ENCODE peak calls at places on chromosomes 11 and 22, in six cellular contexts. T, W, K, R, U and H are unnamed samples.

GRCh38 chr11:34655335-34656008 is 34.6 kb downstream of the EHF start:
- DNase-seq in T (no peak), W (no peak), K (peak), R (no peak), U (peak), H (peak)

GRCh38 chr22:42283288-42284229 is 13.1 kb upstream of the TCF20 start:
- DNase-seq in T (no peak), W (no peak), K (no peak), R (no peak), U (no peak), H (no peak)

GRCh38 chr11:112885744-112886706 is 75.2 kb upstream of the NCAM1 start:
- DNase-seq in T (no peak), W (no peak), K (no peak), R (peak), U (no peak), H (peak)

GRCh38 chr11:47185305-47186075 is 744 bp downstream of the PACSIN3 start:
- DNase-seq in T (no peak), W (peak), K (peak), R (peak), U (peak), H (peak)

GRCh38 chr11:125387991-125388390 is 108.1 kb downstream of the FEZ1 start:
- DNase-seq in T (no peak), W (no peak), K (no peak), R (no peak), U (no peak), H (no peak)

GRCh38 chr11:113401718-113402117 is 14.1 kb downstream of the ANKK1 start:
- DNase-seq in T (no peak), W (no peak), K (no peak), R (peak), U (peak), H (peak)

GRCh38 chr11:15845261-15845660 is 511.1 kb downstream of the SOX6 start:
- DNase-seq in T (no peak), W (no peak), K (no peak), R (no peak), U (no peak), H (no peak)

GRCh38 chr11:28106351-28107043 is 1.5 kb downstream of the KIF18A start:
- DNase-seq in T (no peak), W (no peak), K (no peak), R (no peak), U (no peak), H (peak)

GRCh38 chr11:130131957-130132850 is 27.4 kb upstream of the ST14 start:
- DNase-seq in T (peak), W (no peak), K (peak), R (peak), U (peak), H (peak)

GRCh38 chr22:48907591-48907990 is 920.1 kb downstream of the BRD1 start:
- DNase-seq in T (no peak), W (no peak), K (no peak), R (no peak), U (no peak), H (no peak)

GRCh38 chr22:46539169-46539568 is 1.7 kb upstream of the CELSR1 start:
- DNase-seq in T (no peak), W (no peak), K (no peak), R (no peak), U (no peak), H (peak)

GRCh38 chr11:74543991-74544390 is 48.4 kb upstream of the POLD3 start:
- DNase-seq in T (no peak), W (no peak), K (no peak), R (no peak), U (no peak), H (peak)

GRCh38 chr22:35399114-35399677 is 744 bp upstream of the MCM5 start:
- DNase-seq in T (no peak), W (no peak), K (no peak), R (no peak), U (no peak), H (peak)

GRCh38 chr11:126474220-126474619 is 118.7 kb downstream of the ST3GAL4 start:
- DNase-seq in T (no peak), W (no peak), K (no peak), R (no peak), U (no peak), H (no peak)

GRCh38 chr11:119048644-119049043 is 8.4 kb downstream of the HYOU1 start:
- DNase-seq in T (no peak), W (no peak), K (no peak), R (no peak), U (no peak), H (no peak)

GRCh38 chr22:26667140-26667539 is 9.8 kb downstream of the MIAT start:
- DNase-seq in T (no peak), W (no peak), K (no peak), R (no peak), U (no peak), H (no peak)

GRCh38 chr22:46072981-46073682 is 77.2 kb upstream of the PPARA start:
- DNase-seq in T (no peak), W (peak), K (no peak), R (no peak), U (no peak), H (no peak)

GRCh38 chr22:32753591-32753990 is 47.9 kb upstream of the TIMP3 start:
- DNase-seq in T (no peak), W (no peak), K (no peak), R (no peak), U (no peak), H (no peak)

GRCh38 chr11:69828971-69829344 is 9.7 kb upstream of the FGF3 start:
- DNase-seq in T (no peak), W (no peak), K (no peak), R (no peak), U (no peak), H (no peak)

GRCh38 chr22:42300286-42301071 is 30.0 kb upstream of the TCF20 start:
- DNase-seq in T (peak), W (no peak), K (no peak), R (peak), U (no peak), H (peak)

GRCh38 chr22:49334976-49335375 is 492.7 kb downstream of the BRD1 start:
- DNase-seq in T (peak), W (no peak), K (no peak), R (no peak), U (no peak), H (no peak)

GRCh38 chr11:8035225-8035846 is 45.7 kb upstream of the TUB start:
- DNase-seq in T (no peak), W (peak), K (no peak), R (no peak), U (no peak), H (no peak)

GRCh38 chr11:72684236-72684912 is 10.2 kb upstream of the PDE2A start:
- DNase-seq in T (peak), W (no peak), K (peak), R (peak), U (peak), H (peak)

DNA sequence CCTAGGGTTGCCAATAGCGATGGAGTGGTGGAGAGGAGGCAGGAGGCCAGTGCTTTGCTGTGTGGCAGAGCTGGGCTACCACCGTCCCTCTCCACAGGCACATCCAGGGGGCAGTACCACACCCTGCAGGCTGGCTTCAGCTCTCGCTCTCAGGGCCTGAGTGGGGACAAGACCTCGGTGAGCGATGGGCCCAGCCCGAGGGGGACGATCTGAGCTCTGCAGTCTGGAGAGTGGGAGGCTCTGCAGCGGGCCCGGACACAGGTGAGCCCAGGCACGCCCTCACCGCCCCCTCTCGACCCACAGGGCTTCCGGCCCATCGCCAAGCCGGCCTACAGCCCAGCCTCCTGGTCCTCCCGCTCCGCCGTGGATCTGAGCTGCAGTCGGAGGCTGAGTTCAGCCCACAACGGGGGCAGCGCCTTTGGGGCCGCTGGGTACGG is 2.5 kb downstream of the PKP3 start:
- DNase-seq in T (no peak), W (no peak), K (peak), R (peak), U (peak), H (no peak)
- TF ChIP-seq CTCF in T (no peak), W (no peak), K (peak), R (peak), U (peak), H (no peak)

GRCh38 chr11:128586689-128587088 is 669 bp downstream of the ETS1 start:
- DNase-seq in T (no peak), W (no peak), K (no peak), R (no peak), U (no peak), H (no peak)

GRCh38 chr11:128588086-128588485 is 728 bp upstream of the ETS1 start:
- DNase-seq in T (no peak), W (no peak), K (peak), R (no peak), U (no peak), H (no peak)

GRCh38 chr11:128589998-128590397 is 2.6 kb upstream of the ETS1 start:
- DNase-seq in T (no peak), W (no peak), K (no peak), R (no peak), U (no peak), H (no peak)

GRCh38 chr11:128585498-128586238 is 1.7 kb downstream of the ETS1 start:
- DNase-seq in T (no peak), W (no peak), K (no peak), R (no peak), U (no peak), H (no peak)

DNA sequence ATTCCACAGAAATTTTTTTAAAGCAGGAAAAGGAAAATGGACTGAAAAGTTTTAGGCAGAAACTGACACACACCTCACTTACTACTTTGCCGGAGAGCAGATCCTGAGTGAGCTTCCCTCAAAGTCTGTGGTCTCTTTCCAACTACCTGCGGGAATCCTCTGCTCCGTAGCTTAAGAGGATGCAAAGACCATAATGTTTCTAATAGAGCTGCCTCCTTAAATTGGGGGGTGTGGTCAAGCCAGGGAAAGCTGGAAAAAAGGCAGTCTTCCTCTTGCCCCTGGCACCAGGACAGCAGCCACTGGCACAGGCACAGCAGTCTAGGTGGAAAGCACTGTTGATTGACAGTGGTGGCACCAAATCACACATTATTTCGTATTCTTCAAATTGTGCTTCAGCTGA is at the start of gene ETS1:
- DNase-seq in T (no peak), W (no peak), K (peak), R (peak), U (no peak), H (peak)
- TF ChIP-seq CTCF in T (no peak), W (no peak), K (no peak), R (no peak), U (no peak), H (no peak)

DNA sequence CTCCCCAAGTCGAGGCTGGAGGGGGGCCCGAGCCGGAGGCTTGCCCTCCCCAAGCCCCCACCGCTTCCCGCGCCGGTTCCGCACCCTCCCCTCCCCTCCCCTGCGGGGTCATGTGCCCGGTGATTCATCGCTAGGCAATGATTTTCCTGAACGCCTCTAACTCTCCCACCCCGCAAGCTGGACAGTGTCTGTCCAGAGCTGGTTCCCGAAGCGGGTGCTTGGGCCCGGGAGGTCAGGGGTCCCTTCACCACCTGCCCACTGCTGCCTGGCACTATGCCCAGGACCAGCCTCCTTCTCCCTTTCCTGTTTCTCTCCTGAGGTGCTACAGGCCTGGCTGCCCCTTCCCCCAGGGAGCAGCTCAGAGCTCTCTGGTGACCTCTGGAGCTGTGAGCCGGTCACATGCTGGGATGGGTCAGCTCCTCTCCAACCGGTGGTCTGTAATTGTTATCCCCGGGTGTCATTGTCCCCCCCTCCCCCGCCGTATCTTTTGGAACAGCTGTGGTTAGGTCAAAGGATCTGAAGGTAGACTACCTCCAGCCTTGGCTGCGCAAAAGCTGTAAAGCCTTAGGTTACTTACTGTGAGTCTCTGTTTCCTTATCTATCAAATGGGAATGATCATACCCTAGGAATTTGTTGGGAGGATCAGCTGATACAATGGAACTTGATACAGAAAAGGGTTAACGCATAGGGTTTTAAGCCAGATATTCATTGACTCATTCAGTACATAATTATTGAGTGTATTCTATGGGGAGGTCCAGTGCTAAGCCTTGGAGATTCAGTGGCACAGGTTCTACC is 722 bp downstream of the STX3 start:
- DNase-seq in T (peak), W (peak), K (peak), R (peak), U (peak), H (peak)
- TF ChIP-seq CTCF in T (no peak), W (no peak), K (no peak), R (no peak), U (no peak), H (no peak)

GRCh38 chr11:2393111-2393868 is 7.3 kb upstream of the TSSC4 start:
- DNase-seq in T (no peak), W (no peak), K (no peak), R (no peak), U (no peak), H (no peak)
- TF ChIP-seq CTCF in T (no peak), W (no peak), K (no peak), R (no peak), U (no peak), H (no peak)

GRCh38 chr11:86538223-86538548 is 134.2 kb downstream of the ME3 start:
- DNase-seq in T (no peak), W (no peak), K (no peak), R (no peak), U (no peak), H (no peak)

GRCh38 chr11:86535773-86536172 is 136.6 kb downstream of the ME3 start:
- DNase-seq in T (no peak), W (no peak), K (no peak), R (no peak), U (no peak), H (no peak)

GRCh38 chr11:86537541-86538222 is 134.7 kb downstream of the ME3 start:
- DNase-seq in T (no peak), W (no peak), K (peak), R (no peak), U (peak), H (no peak)
- TF ChIP-seq CTCF in T (no peak), W (no peak), K (no peak), R (no peak), U (peak), H (no peak)

DNA sequence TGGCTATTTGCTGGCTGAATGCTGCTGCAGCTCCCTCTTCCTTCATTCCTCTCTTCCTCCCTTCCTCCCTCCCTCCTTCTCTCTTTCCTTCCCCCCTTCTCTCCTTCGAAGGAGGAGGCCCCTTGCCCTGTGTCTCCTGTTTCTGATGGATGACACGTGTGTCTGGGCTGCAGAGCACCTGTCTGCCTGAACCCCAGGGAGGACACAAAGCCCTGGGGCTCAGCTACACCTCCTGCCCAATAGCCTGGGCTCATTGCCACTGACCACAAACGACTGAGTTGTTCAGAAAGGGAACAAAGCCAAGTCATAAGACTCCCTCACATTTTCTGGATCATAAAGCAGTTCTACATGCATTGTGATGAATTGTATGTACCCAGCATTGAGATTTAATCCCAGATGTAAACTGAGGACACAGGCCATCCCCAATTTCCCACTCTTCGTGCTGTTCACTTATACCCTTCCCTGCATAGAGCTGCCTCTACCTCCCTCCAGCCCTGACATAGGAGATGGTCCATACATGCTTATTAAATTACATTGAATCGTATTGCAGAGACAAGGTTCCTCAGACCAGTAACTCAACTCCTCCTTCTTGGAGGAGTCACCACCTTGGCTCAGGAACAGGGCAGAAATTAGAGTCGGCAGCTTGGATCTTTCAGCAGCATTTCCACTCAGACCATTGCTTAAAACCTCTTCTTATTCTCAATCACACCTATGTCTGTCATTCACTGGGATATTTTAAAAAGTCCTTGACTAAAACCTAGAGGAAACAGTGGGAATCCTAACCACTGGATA is 1.2 kb downstream of the CSRP3 start:
- DNase-seq in T (no peak), W (no peak), K (peak), R (peak), U (peak), H (peak)
- TF ChIP-seq CTCF in T (no peak), W (no peak), K (no peak), R (no peak), U (no peak), H (no peak)

GRCh38 chr11:78809931-78810481 is 235.3 kb upstream of the NARS2 start:
- DNase-seq in T (no peak), W (peak), K (peak), R (no peak), U (no peak), H (no peak)

GRCh38 chr11:78808903-78809302 is 234.2 kb upstream of the NARS2 start:
- DNase-seq in T (no peak), W (no peak), K (no peak), R (no peak), U (no peak), H (peak)

GRCh38 chr11:78811622-78812021 is 237.0 kb upstream of the NARS2 start:
- DNase-seq in T (no peak), W (no peak), K (no peak), R (no peak), U (no peak), H (no peak)

GRCh38 chr11:78812513-78813293 is 238.0 kb upstream of the NARS2 start:
- DNase-seq in T (no peak), W (no peak), K (peak), R (no peak), U (no peak), H (peak)

DNA sequence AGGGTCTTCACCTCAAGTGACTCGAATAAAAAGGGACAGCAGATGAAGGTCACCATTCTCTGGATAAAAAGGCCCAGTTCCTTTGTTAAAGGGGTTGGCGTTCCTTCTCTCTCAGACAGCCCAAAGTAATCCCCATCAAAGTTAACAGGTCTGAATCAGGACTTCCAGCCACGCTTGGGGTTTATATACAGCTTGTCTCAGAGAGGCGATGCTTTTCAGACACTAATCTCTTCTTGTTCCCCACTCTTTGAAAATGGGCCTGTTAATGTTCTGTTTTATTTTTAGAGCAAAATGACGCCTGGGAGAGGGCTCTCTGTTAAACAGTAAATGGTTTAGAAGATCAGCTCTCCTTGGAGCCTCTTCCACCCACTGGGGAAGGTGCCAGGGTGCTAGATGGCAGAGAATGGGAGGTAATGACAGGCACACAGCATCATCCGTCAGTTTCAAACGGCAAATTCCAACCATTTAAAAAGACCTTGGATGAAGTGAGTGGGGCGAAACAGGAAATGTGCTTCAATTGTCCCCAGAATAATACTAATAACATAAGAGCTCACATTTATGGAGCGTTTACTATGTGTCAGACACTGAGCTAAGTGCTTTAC is 235.9 kb upstream of the NARS2 start:
- DNase-seq in T (no peak), W (peak), K (no peak), R (no peak), U (no peak), H (no peak)
- TF ChIP-seq CTCF in T (no peak), W (no peak), K (no peak), R (no peak), U (no peak), H (no peak)

GRCh38 chr11:2885017-2885675 is 429 bp downstream of the CDKN1C start:
- DNase-seq in T (peak), W (peak), K (peak), R (no peak), U (peak), H (peak)
- TF ChIP-seq CTCF in T (peak), W (no peak), K (peak), R (peak), U (no peak), H (no peak)

DNA sequence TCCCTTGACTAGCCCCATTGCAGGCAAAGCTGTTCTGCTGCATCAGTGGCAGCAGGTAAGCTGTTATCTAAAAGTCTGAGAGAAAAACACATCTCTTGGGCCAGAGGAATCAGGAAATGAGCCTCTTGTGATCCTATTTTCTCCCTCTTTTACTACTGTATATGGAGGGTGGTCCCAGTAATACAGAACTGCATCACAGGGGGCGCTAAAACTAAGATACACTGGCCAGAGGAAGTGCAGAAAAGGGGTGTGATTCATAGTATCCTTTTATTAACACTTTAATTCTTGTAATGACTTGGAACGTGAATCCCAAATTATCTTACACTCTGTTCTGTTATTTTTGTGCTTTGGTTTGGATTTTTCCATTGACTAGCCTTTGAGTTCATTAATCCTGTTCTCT is 8.8 kb upstream of the MED17 start:
- DNase-seq in T (no peak), W (no peak), K (no peak), R (no peak), U (peak), H (peak)
- TF ChIP-seq CTCF in T (no peak), W (no peak), K (no peak), R (no peak), U (peak), H (no peak)

GRCh38 chr11:100576044-100577021 is 110.8 kb upstream of the ARHGAP42 start:
- DNase-seq in T (peak), W (no peak), K (peak), R (peak), U (peak), H (peak)
- TF ChIP-seq CTCF in T (peak), W (peak), K (peak), R (peak), U (peak), H (peak)